ENCODE peak calls at places on chromosome 16, in five cellular contexts. G is stomach, K is lower lobe of right lung, Y is H1, I is heart right ventricle. W is an unnamed sample. For H3K36me3, the result is how much of the 10 kb centered on the place peaks cover.

GRCh38 chr16:85134076-85134793 is 22.0 kb upstream of the CIBAR2 start:
- DNase-seq in K (no peak), Y (no peak), G (no peak), I (no peak), W (no peak)

GRCh38 chr16:76539609-76540008 is 262.4 kb downstream of the CNTNAP4 start:
- DNase-seq in I (no peak), K (no peak), G (no peak), Y (no peak), W (no peak)

GRCh38 chr16:87461466-87461975 is 31.3 kb downstream of the ZCCHC14 start:
- DNase-seq in K (peak), I (peak), G (peak), Y (peak), W (peak)

GRCh38 chr16:79792952-79793351 is 192.4 kb upstream of the MAF start:
- DNase-seq in G (no peak), K (no peak), I (no peak), Y (no peak), W (no peak)

GRCh38 chr16:83011939-83012338 is 385.2 kb downstream of the CDH13 start:
- DNase-seq in K (no peak), G (no peak), Y (no peak), I (no peak), W (no peak)

GRCh38 chr16:29694384-29695195 is 15.6 kb downstream of the QPRT start:
- DNase-seq in K (peak), G (no peak), I (no peak), Y (no peak), W (no peak)

GRCh38 chr16:69190046-69190588 is 3.2 kb downstream of the SNTB2 start:
- DNase-seq in K (no peak), G (no peak), Y (no peak), I (no peak), W (no peak)

GRCh38 chr16:80989801-80990200 is 16.9 kb downstream of the CMC2 start:
- DNase-seq in I (no peak), Y (no peak), G (no peak), K (no peak), W (no peak)

GRCh38 chr16:84487358-84487757 is 17.1 kb downstream of the MEAK7 start:
- DNase-seq in I (no peak), Y (no peak), G (peak), K (no peak), W (no peak)

GRCh38 chr16:46859719-46860152 is 24.4 kb upstream of the GPT2 start:
- DNase-seq in I (no peak), G (peak), K (no peak), Y (no peak), W (peak)

GRCh38 chr16:89395150-89396142 is 94.9 kb downstream of the ANKRD11 start:
- DNase-seq in I (peak), K (peak), G (peak), Y (no peak), W (peak)

GRCh38 chr16:1614226-1615102 is 2.3 kb downstream of the CRAMP1 start:
- DNase-seq in I (peak), K (no peak), Y (no peak), G (peak), W (no peak)

GRCh38 chr16:86142801-86143236 is 243.9 kb downstream of the IRF8 start:
- DNase-seq in K (no peak), Y (no peak), G (no peak), I (no peak), W (no peak)

GRCh38 chr16:22161999-22162657 is at the start of gene SDR42E2:
- DNase-seq in K (no peak), G (peak), Y (peak), I (no peak), W (no peak)

GRCh38 chr16:53891409-53892139 is 187.6 kb downstream of the FTO start:
- DNase-seq in I (no peak), K (no peak), Y (no peak), G (no peak), W (no peak)

GRCh38 chr16:50266337-50267091 is at the start of gene ADCY7:
- DNase-seq in Y (no peak), I (peak), K (peak), G (peak), W (peak)

GRCh38 chr16:13919330-13919682 is 648 bp upstream of the ERCC4 start:
- DNase-seq in Y (no peak), G (no peak), I (no peak), K (no peak), W (no peak)

GRCh38 chr16:58628845-58629680 is 563 bp downstream of the CNOT1 start:
- DNase-seq in K (peak), I (peak), Y (no peak), G (peak), W (no peak)

GRCh38 chr16:58862334-58863024 is 128.4 kb upstream of the GOT2 start:
- DNase-seq in I (no peak), K (no peak), Y (peak), G (no peak), W (no peak)

GRCh38 chr16:426115-426905 is 861 bp downstream of the RAB11FIP3 start:
- DNase-seq in K (no peak), Y (no peak), I (peak), G (no peak), W (no peak)

GRCh38 chr16:67110136-67110847 is 551 bp downstream of the PHAF1 start:
- DNase-seq in I (no peak), G (no peak), Y (no peak), K (no peak), W (no peak)

GRCh38 chr16:22314661-22315626 is 17.7 kb downstream of the POLR3E start:
- DNase-seq in Y (no peak), I (no peak), G (peak), K (no peak), W (no peak)

GRCh38 chr16:84699147-84699711 is 571 bp upstream of the USP10 start:
- DNase-seq in K (no peak), Y (no peak), I (peak), G (no peak), W (no peak)

GRCh38 chr16:82631701-82632685 is 5.2 kb downstream of the CDH13 start:
- DNase-seq in I (no peak), G (no peak), K (no peak), Y (no peak), W (no peak)

GRCh38 chr16:50359626-50360025 is 9.2 kb downstream of the BRD7 start:
- DNase-seq in Y (no peak), K (no peak), I (no peak), G (no peak), W (no peak)

GRCh38 chr16:49281843-49282642 is 405 bp upstream of the CBLN1 start:
- DNase-seq in K (peak), Y (peak), I (peak), G (peak), W (no peak)

GRCh38 chr16:68987734-68988457 is 117.6 kb upstream of the HAS3 start:
- DNase-seq in Y (no peak), I (no peak), G (no peak), K (no peak), W (no peak)

GRCh38 chr16:55031481-55031880 is 100.8 kb downstream of the IRX5 start:
- DNase-seq in G (no peak), I (no peak), K (no peak), Y (no peak), W (no peak)

GRCh38 chr16:89139907-89140361 is 31.6 kb upstream of the CDH15 start:
- DNase-seq in G (no peak), K (peak), I (no peak), Y (no peak), W (no peak)

GRCh38 chr16:14667347-14668266 is 26.5 kb downstream of the PLA2G10 start:
- DNase-seq in I (no peak), K (peak), G (peak), Y (no peak), W (no peak)

GRCh38 chr16:4351880-4352279 is 759 bp upstream of the PAM16 start:
- DNase-seq in K (no peak), I (no peak), Y (no peak), G (no peak), W (no peak)

GRCh38 chr16:19175492-19176262 is 7.6 kb downstream of the SYT17 start:
- DNase-seq in G (no peak), I (no peak), K (no peak), Y (no peak), W (no peak)

GRCh38 chr16:84933774-84934571 is 77.4 kb downstream of the ZDHHC7 start:
- DNase-seq in I (peak), Y (no peak), K (no peak), G (no peak), W (no peak)

GRCh38 chr16:48462146-48462740 is 77.0 kb upstream of the SIAH1 start:
- DNase-seq in I (no peak), Y (no peak), G (no peak), K (no peak), W (no peak)

GRCh38 chr16:539901-540530 is 12.5 kb downstream of the CAPN15 start:
- DNase-seq in I (no peak), Y (no peak), K (no peak), G (no peak), W (no peak)

GRCh38 chr16:4521971-4522623 is 16.5 kb downstream of the CDIP1 start:
- DNase-seq in G (no peak), I (no peak), K (no peak), Y (no peak), W (no peak)

GRCh38 chr16:19147627-19148026 is 20.4 kb upstream of the SYT17 start:
- DNase-seq in Y (no peak), K (no peak), G (no peak), I (no peak), W (no peak)

DNA sequence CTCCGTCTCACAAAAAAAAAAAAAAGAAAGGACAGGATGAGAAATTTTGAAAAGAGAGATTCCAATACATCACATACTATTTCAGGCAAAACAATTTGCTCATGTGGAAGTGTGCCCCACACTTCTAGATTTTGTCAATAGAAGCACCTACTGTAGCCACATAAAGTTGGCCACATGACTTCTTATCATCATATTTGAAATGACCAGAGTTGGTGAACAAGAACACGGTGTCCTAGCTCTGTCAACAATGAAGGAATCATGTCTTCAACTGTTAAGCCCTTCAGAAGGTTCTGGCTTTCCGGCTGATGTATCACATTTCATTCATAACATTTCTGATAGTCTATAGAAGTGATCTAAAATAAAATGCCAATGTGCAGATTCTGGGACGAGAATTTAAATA is 534.5 kb downstream of the TMEM114 start:
- DNase-seq in I (no peak), Y (no peak), K (no peak), G (no peak), W (no peak)
- TF ChIP-seq CTCF in I (no peak), Y (no peak), K (no peak), G (no peak), W (no peak)

DNA sequence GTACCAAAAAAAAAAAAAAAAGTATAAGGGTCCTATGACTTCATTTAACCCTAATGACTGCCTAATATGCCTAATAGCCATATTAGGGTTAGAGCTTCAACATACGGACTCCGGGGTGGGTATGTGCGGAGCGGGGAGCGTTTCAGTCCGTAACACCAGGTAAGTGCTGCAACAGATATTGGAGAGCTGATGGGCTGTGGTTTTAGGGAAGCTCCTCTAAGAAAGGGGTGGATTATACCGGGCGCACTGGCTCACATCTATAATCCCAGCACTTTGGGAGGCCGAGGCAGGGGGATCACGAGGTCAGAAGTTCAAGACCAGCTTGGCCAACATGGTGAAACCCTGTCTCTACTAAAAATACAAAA is 1.9 kb upstream of the ZC3H7A start:
- DNase-seq in Y (no peak), K (no peak), G (no peak), I (no peak), W (no peak)
- H3K4me3 ChIP-seq in Y (no peak), K (peak), G (peak), I (no peak), W (no peak)

GRCh38 chr16:30986129-30986991 is 1.4 kb downstream of the HSD3B7 start:
- DNase-seq in Y (no peak), I (no peak), G (no peak), K (no peak), W (no peak)

GRCh38 chr16:30983898-30984610 is 953 bp upstream of the HSD3B7 start:
- DNase-seq in K (no peak), Y (no peak), I (no peak), G (no peak), W (no peak)

GRCh38 chr16:30984669-30985400 is at the start of gene HSD3B7:
- DNase-seq in Y (peak), I (peak), G (peak), K (peak), W (no peak)

GRCh38 chr16:30987581-30988190 is 2.7 kb downstream of the HSD3B7 start:
- DNase-seq in Y (no peak), I (no peak), G (no peak), K (no peak), W (no peak)

DNA sequence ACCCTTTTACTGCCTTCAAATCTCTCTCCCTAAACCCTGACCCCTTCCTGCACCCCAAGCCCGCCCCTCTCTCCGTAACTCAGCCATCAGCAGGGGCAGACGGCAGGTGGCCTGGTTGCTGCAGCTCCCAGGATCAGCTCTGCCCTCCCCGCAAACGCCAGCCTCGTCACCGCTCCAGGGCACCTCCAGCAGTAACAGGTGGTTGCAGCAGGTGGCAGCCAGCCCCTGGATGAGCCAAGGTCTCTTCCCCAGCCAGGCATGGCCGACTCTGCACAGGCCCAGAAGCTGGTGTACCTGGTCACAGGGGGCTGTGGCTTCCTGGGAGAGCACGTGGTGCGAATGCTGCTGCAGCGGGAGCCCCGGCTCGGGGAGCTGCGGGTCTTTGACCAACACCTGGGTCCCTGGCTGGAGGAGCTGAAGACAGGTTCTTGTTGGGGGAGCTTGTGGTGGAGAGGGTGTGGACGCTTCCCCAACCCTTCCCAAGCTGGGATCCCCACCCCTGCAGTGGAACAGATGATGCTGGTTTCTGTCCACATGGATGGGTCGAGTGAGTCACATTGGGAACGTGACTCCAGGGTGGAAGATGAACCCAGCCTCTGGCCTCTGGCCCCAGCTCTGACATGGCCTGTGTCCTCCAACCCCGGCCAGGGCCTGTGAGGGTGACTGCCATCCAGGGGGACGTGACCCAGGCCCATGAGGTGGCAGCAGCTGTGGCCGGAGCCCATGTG is 558 bp downstream of the HSD3B7 start:
- DNase-seq in G (peak), K (peak), I (no peak), Y (no peak), W (no peak)
- H3K36me3 ChIP-seq in G (half or more), K (under half), I (under half), Y (under half), W (under half)

GRCh38 chr16:70701998-70702397 is 16.1 kb upstream of the MTSS2 start:
- DNase-seq in Y (no peak), G (no peak), I (no peak), K (no peak), W (no peak)

GRCh38 chr16:70699696-70700095 is 13.8 kb upstream of the MTSS2 start:
- DNase-seq in Y (no peak), K (no peak), G (no peak), I (no peak), W (no peak)

GRCh38 chr16:70701596-70701995 is 15.7 kb upstream of the MTSS2 start:
- DNase-seq in K (no peak), I (no peak), Y (no peak), G (no peak), W (no peak)

GRCh38 chr16:70700101-70701020 is 14.5 kb upstream of the MTSS2 start:
- DNase-seq in I (peak), G (no peak), K (peak), Y (no peak), W (no peak)

GRCh38 chr16:70701036-70701435 is 15.2 kb upstream of the MTSS2 start:
- DNase-seq in Y (no peak), K (no peak), I (no peak), G (no peak), W (no peak)
- TF ChIP-seq CTCF in Y (no peak), K (no peak), I (no peak), G (no peak), W (no peak)

DNA sequence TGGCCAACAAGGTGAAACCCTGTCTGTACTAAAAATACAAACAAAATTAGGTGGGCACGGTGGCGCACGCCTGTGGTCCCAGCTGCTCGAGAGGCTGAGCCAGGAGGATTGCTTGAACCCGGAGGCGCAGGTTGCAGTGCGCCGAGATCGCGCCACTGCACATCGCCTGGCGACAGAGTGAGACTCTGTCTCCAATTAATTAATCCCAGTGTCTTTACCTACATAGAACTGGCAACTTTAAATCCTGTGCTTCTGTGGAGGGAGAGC is 1.5 kb upstream of the ELOB start:
- DNase-seq in G (no peak), I (no peak), K (no peak), Y (no peak), W (no peak)
- H3K4me3 ChIP-seq in G (peak), I (no peak), K (peak), Y (peak), W (no peak)

GRCh38 chr16:61721561-61721960 is 314.7 kb downstream of the CDH8 start:
- DNase-seq in K (no peak), Y (no peak), G (no peak), I (no peak), W (no peak)
- H3K36me3 ChIP-seq in K (under half), Y (under half), G (under half), I (under half), W (under half)